ENCODE peak calls at places on chromosome 12, in four cellular contexts. F is cardiac fibroblast, J is foreskin fibroblast, Y is lung. D is an unnamed sample.

GRCh38 chr12:1594045-1594294 is 411 bp downstream of the FBXL14 start:
- DNase-seq in F (peak; percentile 80), J (peak; percentile 89), Y (no peak), D (no peak)

GRCh38 chr12:71158361-71158882 is 623 bp upstream of the TSPAN8 start:
- DNase-seq in F (no peak), J (no peak), Y (no peak), D (no peak)

GRCh38 chr12:108798551-108799221 is 58.7 kb downstream of the SSH1 start:
- DNase-seq in F (peak; percentile 69), J (peak; percentile 79), Y (no peak), D (no peak)

GRCh38 chr12:56169225-56169759 is 11.1 kb downstream of the MYL6 start:
- DNase-seq in F (no peak), J (no peak), Y (no peak), D (no peak)

GRCh38 chr12:19755141-19755540 is 315.8 kb downstream of the AEBP2 start:
- DNase-seq in F (peak; percentile 54), J (no peak), Y (no peak), D (no peak)

GRCh38 chr12:100857418-100857817 is 62.8 kb downstream of the ANO4 start:
- DNase-seq in F (no peak), J (no peak), Y (no peak), D (no peak)

GRCh38 chr12:11621797-11622423 is 27.6 kb upstream of the ETV6 start:
- DNase-seq in F (peak; percentile 21), J (peak; percentile 26), Y (no peak), D (no peak)

GRCh38 chr12:107822356-107822755 is 47.9 kb downstream of the ASCL4 start:
- DNase-seq in F (no peak), J (no peak), Y (peak; percentile 17), D (no peak)

GRCh38 chr12:10243803-10244520 is 31.3 kb downstream of the GABARAPL1 start:
- DNase-seq in F (no peak), J (no peak), Y (no peak), D (no peak)

GRCh38 chr12:1103632-1104031 is 112.6 kb downstream of the ERC1 start:
- DNase-seq in F (no peak), J (no peak), Y (no peak), D (no peak)

GRCh38 chr12:4037747-4038312 is 164.6 kb upstream of the PARP11 start:
- DNase-seq in F (peak; percentile 56), J (peak; percentile 75), Y (peak; percentile 54), D (no peak)

GRCh38 chr12:46266382-46266791 is 2.5 kb downstream of the SLC38A1 start:
- DNase-seq in F (peak; percentile 59), J (peak; percentile 76), Y (no peak), D (no peak)

GRCh38 chr12:99600388-99600787 is 47.2 kb upstream of the GARIN6 start:
- DNase-seq in F (no peak), J (no peak), Y (no peak), D (no peak)

GRCh38 chr12:71662861-71663560 is 637 bp downstream of the ZFC3H1 start:
- DNase-seq in F (peak; percentile 61), J (peak; percentile 76), Y (peak; percentile 65), D (no peak)

GRCh38 chr12:52552055-52552454 is 890 bp downstream of the KRT71 start:
- DNase-seq in F (no peak), J (no peak), Y (no peak), D (no peak)

GRCh38 chr12:11269607-11270006 is at the start of gene PRB3:
- DNase-seq in F (no peak), J (no peak), Y (no peak), D (no peak)

GRCh38 chr12:104480826-104481457 is 24.2 kb downstream of the CHST11 start:
- DNase-seq in F (peak; percentile 52), J (peak; percentile 88), Y (no peak), D (no peak)

GRCh38 chr12:52230364-52231281 is 2.4 kb upstream of the KRT7 start:
- DNase-seq in F (peak; percentile 87), J (peak; percentile 87), Y (peak; percentile 84), D (peak; percentile 87)

GRCh38 chr12:123076604-123077297 is 74.1 kb downstream of the PITPNM2 start:
- DNase-seq in F (no peak), J (peak; percentile 47), Y (no peak), D (no peak)

DNA sequence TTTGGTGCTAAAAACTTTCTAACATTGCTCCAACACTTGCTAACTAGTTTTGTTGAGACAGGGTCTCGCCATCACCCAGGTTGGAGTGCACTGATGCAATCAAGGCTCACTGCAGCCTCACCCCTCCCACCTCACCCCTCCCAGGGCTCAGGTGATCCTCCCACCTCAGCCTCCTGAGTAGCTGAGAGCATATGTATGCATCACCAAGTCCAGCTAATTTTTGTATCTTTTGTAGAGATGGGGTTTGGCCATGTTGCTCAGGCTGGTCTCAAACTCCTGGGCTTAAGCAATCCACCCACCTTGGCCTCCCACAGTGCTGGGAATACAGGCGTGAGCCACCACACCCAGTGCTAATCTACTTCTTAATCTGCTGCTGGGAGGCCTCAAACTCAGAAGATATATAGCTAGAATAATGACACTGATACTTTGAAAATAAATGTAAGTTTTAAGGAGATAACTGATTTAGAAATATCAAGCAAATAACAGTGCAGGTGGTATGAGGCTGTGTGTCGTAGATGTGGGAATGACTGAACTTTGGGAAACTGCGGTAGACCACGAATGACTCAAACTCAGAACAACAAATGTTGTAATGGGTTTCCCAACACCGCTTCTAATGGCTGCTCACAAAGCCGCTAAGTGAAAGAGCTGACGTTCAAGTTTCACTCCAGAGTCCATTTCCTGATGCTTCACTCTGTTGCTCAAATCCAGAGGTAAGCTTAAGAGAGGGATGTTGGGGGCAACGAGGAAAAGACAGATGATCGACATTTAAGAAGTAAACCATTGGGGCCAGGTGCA is 10.0 kb downstream of the TMCC3 start:
- DNase-seq in F (peak; percentile 73), J (peak; percentile 35), Y (no peak), D (no peak)
- TF ChIP-seq CTCF in F (no peak), J (no peak), Y (no peak), D (no peak)

GRCh38 chr12:42174978-42175377 is 30.3 kb upstream of the GXYLT1 start:
- DNase-seq in F (no peak), J (no peak), Y (no peak), D (no peak)
- H3K4me3 ChIP-seq in F (no peak overlapping the region), J (no peak overlapping the region), Y (no peak overlapping the region), D (no peak overlapping the region)

DNA sequence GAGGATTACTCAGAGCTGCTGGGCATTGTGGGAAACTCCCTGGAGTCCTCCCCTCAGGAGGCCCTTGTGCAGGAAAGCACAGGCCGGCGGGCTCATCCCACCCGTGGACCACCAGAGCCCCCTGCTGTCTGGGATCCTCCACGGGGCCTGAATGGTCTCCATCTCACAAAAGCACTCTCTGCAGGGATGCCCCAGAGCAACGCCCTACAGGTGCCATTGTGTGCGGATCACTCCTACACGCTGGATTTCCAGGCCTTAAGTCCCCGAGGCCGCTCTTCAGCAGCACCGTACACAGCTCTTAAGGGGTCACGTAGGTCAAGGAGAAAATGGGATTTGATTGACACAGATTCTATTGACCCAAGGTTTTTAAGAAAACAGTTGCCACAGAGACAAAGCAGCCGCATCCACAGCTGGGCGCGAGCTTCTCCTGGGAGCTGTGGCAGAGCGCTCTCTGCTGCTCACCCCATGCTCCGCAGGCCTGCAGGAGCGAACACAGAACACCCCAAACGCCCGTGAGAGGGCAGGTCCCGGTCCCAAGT is 36.7 kb upstream of the RIMBP2 start:
- DNase-seq in F (no peak), J (no peak), Y (no peak), D (no peak)
- TF ChIP-seq CTCF in F (no peak), J (no peak), Y (no peak), D (no peak)

DNA sequence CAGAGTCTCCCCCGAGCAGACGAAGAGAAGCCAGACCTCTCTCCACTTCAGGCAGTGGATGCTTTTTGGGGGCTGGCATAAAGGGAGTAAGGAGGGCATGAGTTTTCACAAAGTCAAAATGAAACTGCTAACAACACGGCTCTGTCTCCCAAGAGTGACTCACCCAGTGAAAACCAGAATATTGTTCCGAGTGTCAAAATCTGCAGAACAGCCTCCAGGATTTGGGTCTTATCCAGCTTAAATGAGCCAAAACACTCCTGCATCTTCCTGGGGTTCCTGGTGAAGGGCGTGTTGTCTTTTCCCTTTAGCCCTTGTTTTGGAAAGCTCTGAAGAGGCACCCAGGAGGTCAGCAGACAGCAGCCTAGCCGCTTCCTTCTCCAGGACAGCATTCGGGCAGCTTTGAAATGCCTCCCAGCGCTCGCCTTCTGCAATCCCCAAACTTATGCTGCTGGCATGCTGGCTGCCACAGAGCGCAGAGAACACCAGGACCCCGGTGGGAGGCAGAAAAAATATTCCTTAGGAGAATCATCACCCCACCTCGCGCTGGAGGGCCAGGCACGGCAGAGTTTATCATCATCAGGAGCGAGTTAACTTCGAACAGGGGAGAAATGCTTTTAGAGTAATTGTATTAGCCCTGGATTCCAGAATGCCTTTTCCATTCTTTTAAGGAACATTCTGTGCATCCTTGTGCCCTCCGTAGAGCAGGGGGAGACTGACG is 117.7 kb upstream of the NCOR2 start:
- DNase-seq in F (peak; percentile 91), J (peak; percentile 82), Y (no peak), D (no peak)
- H3K4me3 ChIP-seq in F (peak overlapping the region; percentile 34), J (peak overlapping the region; percentile 34), Y (no peak overlapping the region), D (peak overlapping the region; percentile 20)

GRCh38 chr12:113005759-113006158 is 27.4 kb downstream of the OAS2 start:
- DNase-seq in F (peak; percentile 7), J (no peak), Y (no peak), D (no peak)
- TF ChIP-seq CTCF in F (peak; percentile 42), J (peak; percentile 29), Y (no peak), D (peak; percentile 52)

GRCh38 chr12:6372403-6373003 is 2.9 kb downstream of the SCNN1A start:
- DNase-seq in F (peak; percentile 90), J (peak; percentile 91), Y (peak; percentile 74), D (peak; percentile 67)
- H3K4me3 ChIP-seq in F (no peak overlapping the region), J (no peak overlapping the region), Y (no peak overlapping the region), D (no peak overlapping the region)

GRCh38 chr12:31225656-31226535 is 100.1 kb downstream of the SINHCAF start:
- DNase-seq in F (no peak), J (no peak), Y (no peak), D (no peak)

GRCh38 chr12:31226639-31227038 is 99.3 kb downstream of the SINHCAF start:
- DNase-seq in F (no peak), J (no peak), Y (no peak), D (no peak)

GRCh38 chr12:31222620-31223222 is 103.2 kb downstream of the SINHCAF start:
- DNase-seq in F (no peak), J (no peak), Y (no peak), D (no peak)

GRCh38 chr12:31227401-31227981 is 98.5 kb downstream of the SINHCAF start:
- DNase-seq in F (no peak), J (no peak), Y (no peak), D (no peak)

GRCh38 chr12:31224768-31225448 is 101.0 kb downstream of the SINHCAF start:
- DNase-seq in F (no peak), J (no peak), Y (no peak), D (no peak)
- TF ChIP-seq CTCF in F (no peak), J (no peak), Y (no peak), D (no peak)

GRCh38 chr12:14896477-14897184 is 11.0 kb upstream of the MGP start:
- DNase-seq in F (peak; percentile 92), J (peak; percentile 84), Y (no peak), D (no peak)
- H3K4me3 ChIP-seq in F (no peak overlapping the region), J (no peak overlapping the region), Y (no peak overlapping the region), D (no peak overlapping the region)

GRCh38 chr12:78562358-78563205 is 302.0 kb upstream of the SYT1 start:
- DNase-seq in F (peak; percentile 47), J (peak; percentile 36), Y (no peak), D (no peak)
- TF ChIP-seq CTCF in F (peak; percentile 42), J (peak; percentile 46), Y (no peak), D (peak; percentile 38)

D was measured in retinal pigment epithelial cell.